ENCODE peak calls at places on chromosomes 2 and 18, in seven cellular contexts. L, R, A, I, V, S and Z are unnamed samples.

GRCh38 chr2:120820885-120821279 is 85.2 kb downstream of the GLI2 start:
- DNase-seq in L (no peak), R (no peak), A (no peak), I (peak), V (no peak), S (no peak), Z (no peak)

GRCh38 chr2:225100856-225101294 is 58.6 kb upstream of the DOCK10 start:
- DNase-seq in L (no peak), R (no peak), A (no peak), I (no peak), V (no peak), S (no peak), Z (no peak)

GRCh38 chr2:85446296-85447221 is 28.0 kb downstream of the SH2D6 start:
- DNase-seq in L (no peak), R (no peak), A (no peak), I (no peak), V (no peak), S (no peak), Z (no peak)

GRCh38 chr2:144675731-144676130 is 155.8 kb upstream of the ZEB2 start:
- DNase-seq in L (no peak), R (no peak), A (no peak), I (no peak), V (no peak), S (no peak), Z (no peak)

GRCh38 chr2:96267159-96267971 is 1.3 kb downstream of the CIAO1 start:
- DNase-seq in L (no peak), R (peak), A (peak), I (peak), V (peak), S (peak), Z (no peak)

GRCh38 chr18:57666818-57667497 is 45.3 kb upstream of the NARS1 start:
- DNase-seq in L (no peak), R (no peak), A (no peak), I (peak), V (no peak), S (no peak), Z (no peak)

GRCh38 chr2:10160226-10160955 is 37.9 kb downstream of the RRM2 start:
- DNase-seq in L (no peak), R (no peak), A (no peak), I (no peak), V (no peak), S (peak), Z (no peak)

GRCh38 chr2:200509227-200509607 is 651 bp downstream of the KCTD18 start:
- DNase-seq in L (no peak), R (no peak), A (peak), I (peak), V (no peak), S (peak), Z (no peak)

GRCh38 chr2:128788636-128789220 is 470.1 kb upstream of the HS6ST1 start:
- DNase-seq in L (no peak), R (no peak), A (peak), I (no peak), V (no peak), S (no peak), Z (no peak)

GRCh38 chr18:37270046-37270665 is 295.4 kb downstream of the CELF4 start:
- DNase-seq in L (no peak), R (no peak), A (peak), I (peak), V (peak), S (no peak), Z (no peak)

GRCh38 chr2:221762496-221762895 is 190.4 kb upstream of the EPHA4 start:
- DNase-seq in L (no peak), R (no peak), A (no peak), I (no peak), V (no peak), S (no peak), Z (no peak)

GRCh38 chr2:48471048-48471474 is 58.9 kb upstream of the STON1 start:
- DNase-seq in L (no peak), R (no peak), A (no peak), I (peak), V (peak), S (peak), Z (no peak)

GRCh38 chr2:74887445-74887951 is 53.6 kb downstream of the HK2 start:
- DNase-seq in L (no peak), R (no peak), A (no peak), I (no peak), V (no peak), S (no peak), Z (no peak)

GRCh38 chr2:20588918-20589871 is 61.7 kb downstream of the HS1BP3 start:
- DNase-seq in L (no peak), R (no peak), A (no peak), I (no peak), V (no peak), S (no peak), Z (no peak)

GRCh38 chr2:126858013-126858412 is 40.7 kb upstream of the TEX51 start:
- DNase-seq in L (no peak), R (no peak), A (no peak), I (no peak), V (no peak), S (peak), Z (no peak)

GRCh38 chr2:149872041-149872440 is 284.5 kb upstream of the MMADHC start:
- DNase-seq in L (no peak), R (no peak), A (no peak), I (no peak), V (no peak), S (no peak), Z (no peak)

GRCh38 chr2:149872638-149873037 is 285.1 kb upstream of the MMADHC start:
- DNase-seq in L (no peak), R (no peak), A (no peak), I (no peak), V (no peak), S (no peak), Z (no peak)

GRCh38 chr2:149877064-149877463 is 289.5 kb upstream of the MMADHC start:
- DNase-seq in L (no peak), R (no peak), A (no peak), I (no peak), V (no peak), S (no peak), Z (no peak)

GRCh38 chr2:149877913-149878312 is 290.3 kb upstream of the MMADHC start:
- DNase-seq in L (no peak), R (no peak), A (no peak), I (no peak), V (no peak), S (no peak), Z (no peak)
- TF ChIP-seq TAF1 in L (no peak), R (no peak), A (no peak), I (no peak), V (no peak), S (no peak), Z (no peak)

GRCh38 chr2:145771526-145771925 is 1251.6 kb upstream of the ZEB2 start:
- DNase-seq in L (no peak), R (no peak), A (no peak), I (no peak), V (no peak), S (no peak), Z (no peak)

GRCh38 chr2:145764631-145765030 is 1244.7 kb upstream of the ZEB2 start:
- DNase-seq in L (no peak), R (no peak), A (no peak), I (no peak), V (no peak), S (no peak), Z (no peak)

GRCh38 chr2:145765889-145766288 is 1246.0 kb upstream of the ZEB2 start:
- DNase-seq in L (no peak), R (no peak), A (no peak), I (no peak), V (no peak), S (no peak), Z (no peak)

DNA sequence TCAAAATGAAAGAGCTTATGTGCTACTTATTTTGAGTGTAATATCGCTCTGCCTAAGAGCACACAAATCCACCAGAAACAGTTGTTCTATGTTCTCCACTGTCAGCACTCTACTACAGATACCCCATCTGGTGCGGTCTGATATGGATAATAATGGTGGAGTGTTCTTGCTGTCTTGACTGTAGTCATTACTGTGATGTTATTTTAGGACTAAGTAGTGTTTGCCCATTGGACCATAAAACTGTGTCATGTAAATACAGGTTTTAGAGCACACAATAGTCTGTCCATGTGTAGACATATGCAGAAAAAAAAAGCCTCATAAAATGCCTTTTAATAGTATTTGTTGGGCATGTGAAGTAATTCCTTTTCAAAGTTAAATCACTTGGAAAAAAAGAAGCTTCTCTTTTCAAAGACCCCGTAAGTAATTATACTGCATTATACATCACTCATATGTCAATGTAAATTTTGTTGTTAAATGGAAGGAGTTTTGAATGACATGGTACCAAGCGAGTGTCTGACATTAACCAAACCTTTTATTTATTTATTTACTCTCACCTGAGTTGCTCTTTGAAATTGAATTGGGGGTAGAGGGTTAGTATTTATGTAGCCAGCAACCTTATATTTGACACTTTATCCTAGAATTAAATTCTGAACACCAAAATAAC is 1249.3 kb upstream of the ZEB2 start:
- DNase-seq in L (no peak), R (no peak), A (no peak), I (peak), V (no peak), S (no peak), Z (no peak)
- TF ChIP-seq POLR2AphosphoS5 in L (no peak), R (no peak), A (no peak), I (peak), V (no peak), S (no peak), Z (no peak)

GRCh38 chr2:183123117-183123958 is 905 bp upstream of the NUP35 start:
- DNase-seq in L (no peak), R (no peak), A (no peak), I (no peak), V (no peak), S (peak), Z (no peak)
- TF ChIP-seq TAF1 in L (no peak), R (no peak), A (no peak), I (no peak), V (no peak), S (no peak), Z (no peak)

GRCh38 chr2:39124000-39124769 is 3.3 kb upstream of the SOS1 start:
- DNase-seq in L (peak), R (peak), A (peak), I (peak), V (peak), S (peak), Z (peak)
- TF ChIP-seq POLR2AphosphoS5 in L (peak), R (peak), A (peak), I (peak), V (peak), S (peak), Z (peak)

DNA sequence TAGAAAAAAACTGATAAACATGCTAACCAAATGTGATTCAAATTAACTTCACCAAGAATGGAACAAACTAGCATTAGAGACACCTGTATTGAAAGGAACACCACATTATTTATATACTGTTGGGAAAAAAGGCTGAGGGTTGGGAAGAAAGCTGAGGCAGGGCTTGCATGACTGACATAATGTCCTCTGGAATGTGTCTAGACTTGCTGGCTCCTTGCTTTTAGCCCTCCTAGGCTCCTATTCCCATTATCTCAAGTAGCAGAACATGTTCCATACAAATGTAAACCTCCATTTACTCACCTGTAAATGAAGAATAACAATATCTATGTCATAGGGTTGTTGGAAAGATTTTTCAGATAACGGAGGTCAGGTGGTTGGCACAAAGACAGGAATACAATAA is 939 bp upstream of the ACADL start:
- DNase-seq in L (no peak), R (no peak), A (no peak), I (no peak), V (no peak), S (no peak), Z (no peak)
- TF ChIP-seq TAF1 in L (no peak), R (no peak), A (no peak), I (no peak), V (no peak), S (no peak), Z (no peak)

DNA sequence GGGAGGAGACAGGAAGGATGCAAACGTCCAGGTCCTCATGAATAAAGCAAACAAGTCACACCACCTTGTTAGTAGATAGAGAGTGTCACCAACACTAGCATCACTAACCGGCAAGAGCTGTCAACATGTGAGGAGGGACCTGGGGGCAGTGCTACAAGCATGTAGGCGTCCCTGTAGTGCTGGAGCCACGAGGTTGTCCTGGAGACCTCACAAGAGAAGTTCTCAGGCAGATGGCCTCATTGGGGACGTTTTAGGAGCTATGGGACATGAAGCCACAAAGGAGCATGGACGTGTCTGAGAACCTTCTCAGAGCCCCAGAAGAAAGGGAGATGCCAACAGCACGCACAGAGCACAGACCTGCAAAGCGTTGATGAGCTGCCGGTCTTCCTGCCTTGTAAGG is 70.0 kb downstream of the COL6A3 start:
- DNase-seq in L (no peak), R (no peak), A (no peak), I (no peak), V (no peak), S (no peak), Z (no peak)
- TF ChIP-seq POLR2AphosphoS5 in L (no peak), R (no peak), A (no peak), I (no peak), V (no peak), S (no peak), Z (no peak)

GRCh38 chr2:233075966-233076339 is 15.8 kb downstream of the INPP5D start:
- DNase-seq in L (peak), R (no peak), A (no peak), I (no peak), V (no peak), S (no peak), Z (no peak)
- TF ChIP-seq TAF1 in L (no peak), R (no peak), A (no peak), I (no peak), V (no peak), S (no peak), Z (no peak)

GRCh38 chr2:40240067-40240466 is 211.8 kb downstream of the SLC8A1 start:
- DNase-seq in L (no peak), R (no peak), A (no peak), I (no peak), V (no peak), S (no peak), Z (no peak)
- TF ChIP-seq POLR2AphosphoS5 in L (no peak), R (no peak), A (no peak), I (no peak), V (no peak), S (no peak), Z (no peak)

DNA sequence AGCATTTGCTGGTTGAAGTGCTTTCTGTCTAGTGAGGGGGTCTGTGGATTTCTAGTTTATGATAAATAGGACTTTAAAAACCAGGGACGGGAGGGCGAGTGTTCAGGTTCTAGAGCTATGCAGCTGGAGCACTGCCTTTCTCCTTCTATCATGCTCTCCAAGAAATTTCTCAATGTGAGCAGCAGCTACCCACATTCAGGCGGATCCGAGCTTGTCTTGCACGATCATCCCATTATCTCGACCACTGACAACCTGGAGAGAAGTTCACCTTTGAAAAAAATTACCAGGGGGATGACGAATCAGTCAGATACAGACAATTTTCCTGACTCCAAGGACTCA is at the start of gene TBR1:
- DNase-seq in L (no peak), R (no peak), A (no peak), I (no peak), V (no peak), S (peak), Z (no peak)
- TF ChIP-seq TAF1 in L (no peak), R (no peak), A (no peak), I (no peak), V (no peak), S (no peak), Z (no peak)

DNA sequence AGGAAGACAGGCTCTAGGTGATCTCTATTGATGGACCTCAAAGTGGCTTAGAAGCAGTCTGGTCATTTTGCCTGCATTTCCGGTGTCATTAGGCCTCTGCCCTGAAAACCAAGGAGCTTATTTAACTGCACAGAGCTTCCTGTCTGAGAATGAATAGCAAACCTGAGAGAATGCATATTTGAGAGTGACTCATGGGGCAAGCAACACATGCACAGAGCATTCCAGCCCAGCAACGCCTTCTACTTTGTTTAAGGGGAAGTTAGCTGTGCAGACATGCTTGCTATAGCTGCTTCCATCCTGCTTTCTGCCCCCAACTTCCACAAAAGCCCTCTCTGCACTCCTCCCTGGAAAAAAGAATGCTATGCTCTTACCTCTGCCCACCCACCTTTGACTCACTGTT is 232.8 kb downstream of the GRB14 start:
- DNase-seq in L (peak), R (no peak), A (no peak), I (no peak), V (peak), S (no peak), Z (no peak)
- TF ChIP-seq POLR2AphosphoS5 in L (no peak), R (no peak), A (no peak), I (no peak), V (no peak), S (no peak), Z (no peak)